ENCODE peak calls at places on chromosomes 16 and 17, in eight cellular contexts. I is astrocyte of the spinal cord, E is NCI-H146, U is foreskin melanocyte, K is cardiac septum, G is ELR, O is GM04503, J is ureter. F is an unnamed sample.

GRCh38 chr17:16507918-16508533 is 16.0 kb upstream of the LRRC75A start:
- DNase-seq in J (no peak), U (no peak), I (no peak), O (no peak), G (no peak), K (no peak), E (no peak), F (no peak)

GRCh38 chr17:41647038-41647813 is 22.9 kb upstream of the KRT17 start:
- DNase-seq in J (no peak), I (no peak), U (no peak), O (no peak), K (no peak), E (peak; percentile 57), G (no peak), F (peak; percentile 73)

GRCh38 chr17:142102-142661 is 4.8 kb downstream of the SCGB1C2 start:
- DNase-seq in K (peak; percentile 63), I (peak; percentile 5), U (no peak), G (peak; percentile 29), E (peak; percentile 32), J (peak; percentile 40), O (no peak), F (no peak)

GRCh38 chr16:77330332-77331043 is 104.3 kb downstream of the ADAMTS18 start:
- DNase-seq in I (no peak), O (no peak), U (no peak), K (no peak), J (no peak), G (no peak), E (no peak), F (no peak)

GRCh38 chr16:65319621-65320231 is 197.9 kb upstream of the CDH11 start:
- DNase-seq in O (no peak), E (no peak), K (no peak), I (no peak), J (no peak), U (no peak), G (no peak), F (no peak)

GRCh38 chr16:27646811-27647210 is 96.9 kb downstream of the KATNIP start:
- DNase-seq in I (no peak), K (no peak), O (no peak), U (no peak), J (no peak), G (peak; percentile 17), E (no peak), F (no peak)

GRCh38 chr17:48244121-48244711 is 136.7 kb downstream of the SNX11 start:
- DNase-seq in J (no peak), I (peak; percentile 64), K (no peak), E (no peak), O (peak; percentile 36), G (peak; percentile 93), U (peak; percentile 30), F (peak; percentile 65)

GRCh38 chr17:81712468-81713003 is 452 bp downstream of the SLC25A10 start:
- DNase-seq in O (no peak), J (no peak), I (no peak), E (peak; percentile 48), G (peak; percentile 61), U (no peak), K (no peak), F (peak; percentile 63)

GRCh38 chr17:38397227-38397626 is 31.0 kb upstream of the ARHGAP23 start:
- DNase-seq in E (no peak), J (no peak), O (no peak), U (no peak), K (no peak), I (no peak), G (no peak), F (no peak)

GRCh38 chr17:50323060-50323459 is 22.9 kb upstream of the XYLT2 start:
- DNase-seq in O (no peak), J (no peak), E (no peak), K (no peak), I (no peak), G (no peak), U (no peak), F (no peak)

GRCh38 chr16:2853531-2854073 is 4.4 kb downstream of the PRSS22 start:
- DNase-seq in G (no peak), U (no peak), O (no peak), J (no peak), I (no peak), K (peak; percentile 51), E (no peak), F (no peak)

GRCh38 chr16:27511657-27512056 is 38.1 kb downstream of the GTF3C1 start:
- DNase-seq in J (no peak), O (no peak), K (no peak), U (no peak), G (no peak), I (peak; percentile 14), E (no peak), F (no peak)

GRCh38 chr17:70110443-70110880 is 35.4 kb downstream of the KCNJ16 start:
- DNase-seq in O (no peak), I (peak; percentile 89), G (peak; percentile 23), U (no peak), J (no peak), E (no peak), K (no peak), F (peak; percentile 22)

GRCh38 chr16:66357523-66357928 is 9.0 kb upstream of the CDH5 start:
- DNase-seq in J (no peak), K (no peak), U (peak; percentile 78), O (peak; percentile 42), I (peak; percentile 87), E (peak; percentile 48), G (peak; percentile 85), F (peak; percentile 70)

GRCh38 chr17:70855401-70856054 is 686.2 kb downstream of the KCNJ2 start:
- DNase-seq in U (no peak), O (no peak), K (no peak), J (no peak), G (peak; percentile 50), I (peak; percentile 59), E (peak; percentile 92), F (peak; percentile 96)

GRCh38 chr16:66322174-66322573 is 44.3 kb upstream of the CDH5 start:
- DNase-seq in E (no peak), J (no peak), K (no peak), U (no peak), G (no peak), O (no peak), I (no peak), F (no peak)

GRCh38 chr17:20157078-20157360 is 147.9 kb downstream of the SPECC1 start:
- DNase-seq in O (no peak), E (no peak), K (no peak), J (no peak), I (no peak), G (no peak), U (no peak), F (no peak)

GRCh38 chr17:71237903-71238538 is 882.8 kb upstream of the SOX9 start:
- DNase-seq in I (peak; percentile 80), O (peak; percentile 28), G (peak; percentile 75), U (no peak), J (no peak), E (peak; percentile 83), K (no peak), F (peak; percentile 78)

GRCh38 chr17:40063034-40063765 is 435 bp downstream of the THRA start:
- DNase-seq in I (no peak), U (no peak), O (no peak), K (no peak), G (peak; percentile 51), J (peak; percentile 74), E (peak; percentile 63), F (peak; percentile 39)

GRCh38 chr16:49836218-49836617 is 19.7 kb downstream of the ZNF423 start:
- DNase-seq in G (no peak), K (no peak), I (no peak), U (no peak), O (no peak), J (no peak), E (no peak), F (no peak)

GRCh38 chr17:804541-805435 is 22.6 kb downstream of the MRM3 start:
- DNase-seq in J (no peak), O (no peak), I (no peak), G (no peak), K (no peak), E (peak; percentile 82), U (no peak), F (peak; percentile 54)

GRCh38 chr17:4176803-4177472 is 33.9 kb downstream of the CYB5D2 start:
- DNase-seq in U (no peak), I (no peak), G (no peak), E (no peak), O (no peak), K (no peak), J (no peak), F (no peak)

F was measured in NCI-H69.